ENCODE peak calls at places on chromosomes 7 and 10, in five cellular contexts. One of them, this sample, is unnamed.

GRCh38 chr7:77799078-77799964 is 748 bp downstream of the PHTF2 start:
- DNase-seq in occipital lobe: peak
- DNase-seq in adrenal gland: peak
- DNase-seq in ascending aorta: no peak
- DNase-seq in T-cell: no peak
- DNase-seq in this sample: peak

GRCh38 chr7:96415293-96415940 is 93.5 kb upstream of the SLC25A13 start:
- DNase-seq in occipital lobe: no peak
- DNase-seq in adrenal gland: no peak
- DNase-seq in ascending aorta: no peak
- DNase-seq in T-cell: no peak
- DNase-seq in this sample: no peak

GRCh38 chr10:88457680-88458079 is 125.4 kb downstream of the RNLS start:
- DNase-seq in occipital lobe: no peak
- DNase-seq in adrenal gland: no peak
- DNase-seq in ascending aorta: no peak
- DNase-seq in T-cell: no peak
- DNase-seq in this sample: no peak

GRCh38 chr7:94182066-94182465 is 177.9 kb upstream of the BET1 start:
- DNase-seq in occipital lobe: no peak
- DNase-seq in adrenal gland: no peak
- DNase-seq in ascending aorta: no peak
- DNase-seq in T-cell: no peak
- DNase-seq in this sample: no peak

GRCh38 chr7:45663167-45663921 is 89.2 kb downstream of the ADCY1 start:
- DNase-seq in occipital lobe: no peak
- DNase-seq in adrenal gland: no peak
- DNase-seq in ascending aorta: no peak
- DNase-seq in T-cell: no peak
- DNase-seq in this sample: no peak

GRCh38 chr7:141993354-141993753 is 2.3 kb upstream of the MGAM start:
- DNase-seq in occipital lobe: no peak
- DNase-seq in adrenal gland: no peak
- DNase-seq in ascending aorta: no peak
- DNase-seq in T-cell: no peak
- DNase-seq in this sample: no peak

GRCh38 chr10:30701471-30702173 is 72.1 kb upstream of the LYZL2 start:
- DNase-seq in occipital lobe: no peak
- DNase-seq in adrenal gland: no peak
- DNase-seq in ascending aorta: no peak
- DNase-seq in T-cell: peak
- DNase-seq in this sample: no peak

GRCh38 chr7:42972703-42973500 is 40.7 kb downstream of the MRPL32 start:
- DNase-seq in occipital lobe: no peak
- DNase-seq in adrenal gland: peak
- DNase-seq in ascending aorta: no peak
- DNase-seq in T-cell: no peak
- DNase-seq in this sample: no peak

GRCh38 chr7:100827330-100828226 is at the start of gene EPHB4:
- DNase-seq in occipital lobe: no peak
- DNase-seq in adrenal gland: peak
- DNase-seq in ascending aorta: no peak
- DNase-seq in T-cell: no peak
- DNase-seq in this sample: no peak